ENCODE peak calls at places on chromosomes 5 and 9, in eight cellular contexts. D is COLO829; U is left cardiac atrium; V is SW480; X is activated T-helper 2 cell treated with anti-CD3 and anti-CD28 coated beads, Interferon-gamma antibody, Interleukin-2, Interleukin-4, amounts not matched to agents 10 μg/mL and 5 μg/mL and 100 μg/mL, durations not matched to agents 14 hours and 24 hours and 36 hours; I is activated CD4-positive, CD25-positive, alpha-beta regulatory T cell treated with anti-CD3 and anti-CD28 coated beads, Interleukin-2, amount 50 U/mL, for 72 hours; F is AG09309; Z is Right ventricle myocardium superior. K is an unnamed sample.

GRCh38 chr5:112691758-112692157 is 45.9 kb upstream of the APC start:
- DNase-seq in D (peak), U (no peak), V (peak), X (no peak), I (no peak), F (no peak), Z (no peak), K (peak)

GRCh38 chr5:145803617-145804016 is 31.5 kb downstream of the PRELID2 start:
- DNase-seq in D (no peak), U (no peak), V (no peak), X (no peak), I (no peak), F (no peak), Z (no peak), K (no peak)

GRCh38 chr9:25677301-25678146 is 720 bp downstream of the TUSC1 start:
- DNase-seq in D (peak), U (peak), V (peak), X (no peak), I (no peak), F (peak), Z (peak), K (peak)

GRCh38 chr5:160699301-160699700 is 152.7 kb downstream of the ATP10B start:
- DNase-seq in D (peak), U (no peak), V (peak), X (no peak), I (no peak), F (no peak), Z (no peak), K (peak)

GRCh38 chr5:40799248-40799647 is 1.1 kb upstream of the PRKAA1 start:
- DNase-seq in D (no peak), U (no peak), V (no peak), X (no peak), I (no peak), F (no peak), Z (no peak), K (no peak)

GRCh38 chr9:99142275-99142674 is 37.4 kb downstream of the TGFBR1 start:
- DNase-seq in D (no peak), U (no peak), V (no peak), X (no peak), I (no peak), F (no peak), Z (no peak), K (no peak)

GRCh38 chr9:22395585-22396205 is 50.9 kb upstream of the DMRTA1 start:
- DNase-seq in D (no peak), U (no peak), V (peak), X (no peak), I (no peak), F (no peak), Z (no peak), K (peak)

GRCh38 chr5:1757511-1757910 is 42.1 kb downstream of the MRPL36 start:
- DNase-seq in D (no peak), U (no peak), V (no peak), X (no peak), I (no peak), F (no peak), Z (peak), K (no peak)

GRCh38 chr9:29209748-29210276 is 1636.5 kb upstream of the C9orf72 start:
- DNase-seq in D (no peak), U (no peak), V (no peak), X (no peak), I (no peak), F (no peak), Z (no peak), K (no peak)

GRCh38 chr5:71662381-71662780 is 56.7 kb upstream of the CARTPT start:
- DNase-seq in D (no peak), U (no peak), V (no peak), X (no peak), I (no peak), F (no peak), Z (no peak), K (peak)

GRCh38 chr9:137610944-137611343 is 5.5 kb downstream of the ARRDC1 start:
- DNase-seq in D (no peak), U (no peak), V (no peak), X (no peak), I (no peak), F (no peak), Z (no peak), K (no peak)

GRCh38 chr5:140253985-140254384 is 48.9 kb downstream of the PFDN1 start:
- DNase-seq in D (no peak), U (peak), V (peak), X (no peak), I (no peak), F (no peak), Z (no peak), K (no peak)

GRCh38 chr9:124894741-124895170 is 32.8 kb downstream of the ARPC5L start:
- DNase-seq in D (no peak), U (no peak), V (peak), X (peak), I (no peak), F (peak), Z (no peak), K (peak)

GRCh38 chr5:179827684-179828083 is 7.0 kb downstream of the SQSTM1 start:
- DNase-seq in D (no peak), U (no peak), V (peak), X (no peak), I (no peak), F (no peak), Z (peak), K (peak)

GRCh38 chr5:44885903-44886302 is 77.2 kb downstream of the MRPS30 start:
- DNase-seq in D (peak), U (no peak), V (peak), X (no peak), I (no peak), F (no peak), Z (no peak), K (peak)

GRCh38 chr5:80072103-80073073 is 37.2 kb downstream of the THBS4 start:
- DNase-seq in D (no peak), U (no peak), V (no peak), X (no peak), I (no peak), F (no peak), Z (no peak), K (peak)

GRCh38 chr9:14616188-14616982 is 76.8 kb downstream of the ZDHHC21 start:
- DNase-seq in D (peak), U (no peak), V (peak), X (no peak), I (no peak), F (peak), Z (no peak), K (peak)

GRCh38 chr9:20295555-20295954 is 326.7 kb downstream of the MLLT3 start:
- DNase-seq in D (no peak), U (no peak), V (no peak), X (no peak), I (no peak), F (no peak), Z (no peak), K (no peak)

GRCh38 chr9:129486496-129487306 is 134.2 kb downstream of the C9orf50 start:
- DNase-seq in D (peak), U (peak), V (no peak), X (no peak), I (no peak), F (no peak), Z (peak), K (no peak)

GRCh38 chr5:59842999-59843398 is 50.5 kb downstream of the PDE4D start:
- DNase-seq in D (no peak), U (no peak), V (no peak), X (no peak), I (no peak), F (no peak), Z (no peak), K (no peak)

GRCh38 chr9:13144176-13144820 is 135.2 kb downstream of the MPDZ start:
- DNase-seq in D (no peak), U (no peak), V (no peak), X (no peak), I (no peak), F (no peak), Z (no peak), K (no peak)

GRCh38 chr5:90131734-90132133 is 277.8 kb downstream of the CETN3 start:
- DNase-seq in D (no peak), U (no peak), V (no peak), X (no peak), I (no peak), F (no peak), Z (no peak), K (no peak)

GRCh38 chr5:55081541-55081940 is 20.9 kb upstream of the GZMA start:
- DNase-seq in D (peak), U (no peak), V (no peak), X (no peak), I (no peak), F (no peak), Z (no peak), K (no peak)

GRCh38 chr5:157506981-157507780 is 47.2 kb downstream of the NIPAL4 start:
- DNase-seq in D (no peak), U (no peak), V (no peak), X (no peak), I (no peak), F (no peak), Z (no peak), K (peak)

GRCh38 chr9:117253256-117253655 is 161.6 kb downstream of the ASTN2 start:
- DNase-seq in D (no peak), U (no peak), V (no peak), X (no peak), I (no peak), F (no peak), Z (no peak), K (no peak)

GRCh38 chr5:38342261-38342660 is 83.9 kb downstream of the EGFLAM start:
- DNase-seq in D (no peak), U (no peak), V (no peak), X (no peak), I (no peak), F (no peak), Z (no peak), K (no peak)

GRCh38 chr9:35195683-35196082 is 33.9 kb downstream of the UNC13B start:
- DNase-seq in D (no peak), U (no peak), V (no peak), X (no peak), I (no peak), F (no peak), Z (no peak), K (no peak)

GRCh38 chr5:10894445-10895054 is 133.5 kb upstream of the DAP start:
- DNase-seq in D (no peak), U (no peak), V (no peak), X (no peak), I (no peak), F (no peak), Z (no peak), K (no peak)

GRCh38 chr5:64165500-64166200 is at the start of gene RNF180:
- DNase-seq in D (no peak), U (peak), V (no peak), X (no peak), I (no peak), F (no peak), Z (peak), K (peak)

GRCh38 chr5:150590979-150591411 is 49.5 kb upstream of the SYNPO start:
- DNase-seq in D (no peak), U (peak), V (no peak), X (no peak), I (no peak), F (no peak), Z (peak), K (no peak)